ENCODE peak calls at places on chromosomes 4 and X, in eight cellular contexts. L, E, W, K, J, H, I and V are unnamed samples.

GRCh38 chr4:120921456-120922389 is 803 bp downstream of the PRDM5 start:
- DNase-seq in L (peak; percentile 53), E (peak; percentile 53), W (peak; percentile 80), K (peak; percentile 78), J (peak; percentile 81), H (peak; percentile 90), I (no peak), V (peak; percentile 90)

GRCh38 chr4:101199507-101200285 is 147.6 kb downstream of the PPP3CA start:
- DNase-seq in L (no peak), E (peak; percentile 15), W (no peak), K (no peak), J (no peak), H (no peak), I (no peak), V (no peak)

GRCh38 chr4:104064650-104065577 is 345.1 kb upstream of the TACR3 start:
- DNase-seq in L (peak; percentile 61), E (peak; percentile 54), W (peak; percentile 20), K (peak; percentile 32), J (peak; percentile 26), H (no peak), I (no peak), V (peak; percentile 40)

GRCh38 chr4:78136109-78137081 is 79.3 kb downstream of the FRAS1 start:
- DNase-seq in L (no peak), E (no peak), W (no peak), K (no peak), J (no peak), H (no peak), I (no peak), V (no peak)

GRCh38 chrX:119696251-119696890 is 3.4 kb upstream of the SEPTIN6 start:
- DNase-seq in L (no peak), E (no peak), W (no peak), K (no peak), J (no peak), H (no peak), I (no peak), V (no peak)

GRCh38 chrX:102835504-102836146 is 101.4 kb upstream of the RAB40AL start:
- DNase-seq in L (peak; percentile 37), E (peak; percentile 53), W (no peak), K (no peak), J (no peak), H (no peak), I (no peak), V (no peak)

GRCh38 chr4:45925809-45926208 is 198.0 kb downstream of the GABRG1 start:
- DNase-seq in L (no peak), E (no peak), W (no peak), K (no peak), J (no peak), H (no peak), I (no peak), V (no peak)

GRCh38 chr4:184689681-184690080 is 40.1 kb downstream of the PRIMPOL start:
- DNase-seq in L (no peak), E (no peak), W (no peak), K (no peak), J (no peak), H (no peak), I (no peak), V (no peak)

GRCh38 chr4:7892212-7893019 is 47.2 kb downstream of the AFAP1 start:
- DNase-seq in L (no peak), E (no peak), W (no peak), K (no peak), J (peak; percentile 50), H (peak; percentile 72), I (no peak), V (no peak)

GRCh38 chr4:20639346-20639745 is 60.9 kb upstream of the PACRGL start:
- DNase-seq in L (no peak), E (no peak), W (no peak), K (no peak), J (no peak), H (no peak), I (no peak), V (no peak)

GRCh38 chrX:9875801-9876200 is 89.6 kb downstream of the SHROOM2 start:
- DNase-seq in L (no peak), E (no peak), W (no peak), K (no peak), J (no peak), H (no peak), I (no peak), V (no peak)

GRCh38 chr4:86939737-86940141 is 4.9 kb downstream of the AFF1 start:
- DNase-seq in L (no peak), E (no peak), W (no peak), K (no peak), J (no peak), H (no peak), I (peak; percentile 6), V (no peak)

DNA sequence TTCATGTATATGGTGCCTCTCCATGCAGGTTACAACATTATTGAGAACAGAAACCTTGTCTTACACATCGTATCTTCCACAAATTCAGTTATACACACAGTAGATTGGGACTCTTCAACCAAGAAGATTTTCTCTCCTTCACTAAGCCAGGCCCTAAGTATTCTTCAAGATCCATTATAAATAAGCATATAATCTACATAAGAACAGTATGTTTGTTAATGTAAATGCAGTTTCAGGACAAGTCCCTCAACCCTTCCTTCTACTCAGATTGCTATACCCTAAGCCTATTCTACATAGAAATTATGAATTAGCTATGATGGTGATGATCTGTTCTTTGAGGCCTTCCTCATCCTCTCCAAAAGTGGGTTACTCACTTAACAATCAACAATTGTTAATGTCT is 41.2 kb downstream of the COL4A6 start:
- DNase-seq in L (no peak), E (no peak), W (no peak), K (no peak), J (no peak), H (no peak), I (no peak), V (no peak)
- H3K4me1 ChIP-seq in L (peaks cover 8% of the 10 kb centered on the region), E (peaks cover 66% of the 10 kb centered on the region), W (no peaks in the 10 kb centered on the region), K (no peaks in the 10 kb centered on the region), J (no peaks in the 10 kb centered on the region), H (no peaks in the 10 kb centered on the region), I (no peaks in the 10 kb centered on the region), V (no peaks in the 10 kb centered on the region)

GRCh38 chr4:38385286-38386010 is 278.6 kb upstream of the KLF3 start:
- DNase-seq in L (no peak), E (no peak), W (no peak), K (no peak), J (no peak), H (no peak), I (no peak), V (peak; percentile 32)

GRCh38 chr4:38386654-38387188 is 277.3 kb upstream of the KLF3 start:
- DNase-seq in L (no peak), E (no peak), W (no peak), K (no peak), J (no peak), H (no peak), I (no peak), V (no peak)

GRCh38 chr4:38386011-38386551 is 277.9 kb upstream of the KLF3 start:
- DNase-seq in L (no peak), E (no peak), W (no peak), K (no peak), J (no peak), H (no peak), I (no peak), V (no peak)

GRCh38 chr4:38387819-38388218 is 276.2 kb upstream of the KLF3 start:
- DNase-seq in L (no peak), E (no peak), W (no peak), K (no peak), J (no peak), H (no peak), I (no peak), V (no peak)

GRCh38 chr4:38387348-38387747 is 276.7 kb upstream of the KLF3 start:
- DNase-seq in L (no peak), E (no peak), W (peak; percentile 43), K (peak; percentile 87), J (peak; percentile 51), H (no peak), I (no peak), V (peak; percentile 36)
- H3K4me1 ChIP-seq in L (no peaks in the 10 kb centered on the region), E (no peaks in the 10 kb centered on the region), W (peaks cover 23% of the 10 kb centered on the region), K (peaks cover 8% of the 10 kb centered on the region), J (peaks cover 18% of the 10 kb centered on the region), H (peaks cover 42% of the 10 kb centered on the region), I (peaks cover 17% of the 10 kb centered on the region), V (peaks cover 32% of the 10 kb centered on the region)

DNA sequence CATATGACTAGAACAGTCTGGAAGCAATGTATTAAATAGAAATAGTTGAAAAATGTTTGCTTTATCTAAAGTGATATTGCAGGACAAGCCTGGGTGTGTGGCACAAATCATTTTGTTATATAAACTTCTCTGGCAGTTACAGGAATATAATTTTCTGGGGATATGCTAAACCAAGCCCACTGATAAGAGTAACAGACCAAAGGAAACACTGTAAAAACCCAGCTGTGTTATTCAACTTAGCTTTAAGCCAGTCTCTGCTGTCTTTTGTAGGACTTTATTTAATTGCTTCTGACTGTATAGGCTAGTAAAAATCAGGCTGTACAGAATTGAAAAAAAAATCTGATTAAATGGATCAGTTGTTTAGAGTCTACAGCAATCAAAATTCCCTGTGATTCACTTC is 156.2 kb downstream of the NR3C2 start:
- DNase-seq in L (no peak), E (no peak), W (no peak), K (no peak), J (no peak), H (no peak), I (no peak), V (no peak)
- H3K4me1 ChIP-seq in L (no peaks in the 10 kb centered on the region), E (no peaks in the 10 kb centered on the region), W (peaks cover 6% of the 10 kb centered on the region), K (peaks cover 2% of the 10 kb centered on the region), J (peaks cover 9% of the 10 kb centered on the region), H (peaks cover 6% of the 10 kb centered on the region), I (no peaks in the 10 kb centered on the region), V (peaks cover 24% of the 10 kb centered on the region)

GRCh38 chrX:37783284-37783683 is 3.4 kb downstream of the CYBB start:
- DNase-seq in L (no peak), E (no peak), W (no peak), K (peak; percentile 46), J (no peak), H (no peak), I (no peak), V (no peak)

GRCh38 chrX:37787353-37787869 is 7.6 kb downstream of the CYBB start:
- DNase-seq in L (no peak), E (no peak), W (no peak), K (no peak), J (no peak), H (no peak), I (no peak), V (no peak)

GRCh38 chrX:37785569-37785968 is 5.7 kb downstream of the CYBB start:
- DNase-seq in L (no peak), E (peak; percentile 33), W (no peak), K (no peak), J (no peak), H (no peak), I (no peak), V (no peak)

GRCh38 chrX:37781808-37782207 is 1.9 kb downstream of the CYBB start:
- DNase-seq in L (no peak), E (no peak), W (no peak), K (no peak), J (no peak), H (no peak), I (no peak), V (no peak)

DNA sequence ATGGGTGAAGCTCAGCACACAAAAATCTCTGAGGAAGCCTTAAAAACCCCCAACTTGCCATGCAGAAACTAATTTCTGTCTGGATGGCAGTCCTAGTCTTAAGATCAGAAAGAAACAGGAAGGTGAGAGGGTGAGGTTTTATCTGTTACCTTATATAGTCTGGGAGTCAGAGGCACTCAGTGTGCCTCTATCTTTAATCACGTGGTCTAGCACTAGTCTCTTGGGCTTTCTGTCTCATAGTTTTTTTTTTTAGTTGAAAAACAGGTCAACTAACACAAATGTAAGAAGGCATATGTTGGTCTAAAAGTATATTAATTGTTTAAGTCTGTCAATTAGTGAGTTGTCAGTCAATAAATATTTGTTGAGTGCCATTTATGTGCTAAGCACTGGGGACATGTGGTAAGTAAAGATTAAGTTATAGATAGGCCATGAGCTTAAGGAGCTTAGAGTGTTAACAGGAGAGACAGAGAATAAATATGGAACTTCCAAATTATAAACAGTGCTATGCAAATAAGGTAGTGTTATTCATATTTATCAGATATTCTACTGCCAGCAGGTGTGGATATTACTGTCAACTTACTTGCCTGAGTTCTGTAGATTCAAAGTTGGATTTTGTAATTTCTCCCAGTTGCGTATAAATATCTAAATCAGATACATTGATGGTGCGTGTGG is 6.9 kb downstream of the CYBB start:
- DNase-seq in L (no peak), E (no peak), W (no peak), K (no peak), J (no peak), H (no peak), I (no peak), V (no peak)
- H3K4me1 ChIP-seq in L (peaks cover 2% of the 10 kb centered on the region), E (no peaks in the 10 kb centered on the region), W (peaks cover 14% of the 10 kb centered on the region), K (no peaks in the 10 kb centered on the region), J (no peaks in the 10 kb centered on the region), H (no peaks in the 10 kb centered on the region), I (no peaks in the 10 kb centered on the region), V (no peaks in the 10 kb centered on the region)